ENCODE peak calls at places on chromosomes 11 and 22, in eight cellular contexts. G is OCI-LY7, R is GM12864, C is fibroblast of the aortic adventitia, D is neural progenitor cell, Q is AG10803, O is heart right ventricle, I is HL-60. T is an unnamed sample.

GRCh38 chr11:92929168-92930053 is 40.0 kb upstream of the MTNR1B start:
- DNase-seq in G (no peak), R (no peak), C (no peak), D (no peak), Q (peak), O (no peak), I (no peak), T (no peak)

GRCh38 chr11:72228229-72228843 is 3.8 kb downstream of the INPPL1 start:
- DNase-seq in G (no peak), R (no peak), C (peak), D (no peak), Q (no peak), O (no peak), I (no peak), T (no peak)

GRCh38 chr22:35152316-35152715 is 86.4 kb downstream of the ISX start:
- DNase-seq in G (no peak), R (no peak), C (no peak), D (no peak), Q (no peak), O (no peak), I (no peak), T (no peak)

GRCh38 chr11:94968334-94968958 is 4.9 kb downstream of the CWC15 start:
- DNase-seq in G (peak), R (no peak), C (peak), D (no peak), Q (peak), O (no peak), I (peak), T (no peak)

GRCh38 chr11:65288706-65289536 is 25.7 kb upstream of the CDC42EP2 start:
- DNase-seq in G (no peak), R (no peak), C (no peak), D (no peak), Q (peak), O (peak), I (no peak), T (no peak)

GRCh38 chr22:24053481-24054226 is 42.5 kb downstream of the CABIN1 start:
- DNase-seq in G (peak), R (no peak), C (no peak), D (no peak), Q (no peak), O (no peak), I (peak), T (peak)

GRCh38 chr11:78318733-78319132 is 98.9 kb downstream of the GAB2 start:
- DNase-seq in G (no peak), R (no peak), C (no peak), D (peak), Q (peak), O (no peak), I (no peak), T (no peak)

GRCh38 chr11:45929486-45930030 is 7.1 kb downstream of the LARGE2 start:
- DNase-seq in G (no peak), R (no peak), C (no peak), D (no peak), Q (no peak), O (no peak), I (no peak), T (peak)

GRCh38 chr11:132028380-132029240 is 658.2 kb downstream of the NTM start:
- DNase-seq in G (peak), R (no peak), C (peak), D (peak), Q (peak), O (no peak), I (peak), T (no peak)

GRCh38 chr11:86066606-86067229 is 2.2 kb downstream of the PICALM start:
- DNase-seq in G (no peak), R (no peak), C (no peak), D (no peak), Q (no peak), O (no peak), I (no peak), T (no peak)

GRCh38 chr11:126544311-126545056 is 189.0 kb downstream of the ST3GAL4 start:
- DNase-seq in G (no peak), R (no peak), C (peak), D (peak), Q (peak), O (no peak), I (no peak), T (no peak)

GRCh38 chr11:115550291-115551059 is 46.3 kb upstream of the CADM1 start:
- DNase-seq in G (no peak), R (no peak), C (no peak), D (no peak), Q (no peak), O (no peak), I (no peak), T (no peak)

GRCh38 chr11:117730256-117730800 is 66.7 kb downstream of the DSCAML1 start:
- DNase-seq in G (no peak), R (no peak), C (no peak), D (no peak), Q (no peak), O (no peak), I (no peak), T (no peak)

GRCh38 chr11:27423125-27423524 is 49.5 kb downstream of the LGR4 start:
- DNase-seq in G (no peak), R (no peak), C (peak), D (peak), Q (peak), O (peak), I (peak), T (no peak)

GRCh38 chr22:49807780-49808708 is 19.6 kb downstream of the BRD1 start:
- DNase-seq in G (no peak), R (no peak), C (peak), D (no peak), Q (no peak), O (no peak), I (no peak), T (no peak)

DNA sequence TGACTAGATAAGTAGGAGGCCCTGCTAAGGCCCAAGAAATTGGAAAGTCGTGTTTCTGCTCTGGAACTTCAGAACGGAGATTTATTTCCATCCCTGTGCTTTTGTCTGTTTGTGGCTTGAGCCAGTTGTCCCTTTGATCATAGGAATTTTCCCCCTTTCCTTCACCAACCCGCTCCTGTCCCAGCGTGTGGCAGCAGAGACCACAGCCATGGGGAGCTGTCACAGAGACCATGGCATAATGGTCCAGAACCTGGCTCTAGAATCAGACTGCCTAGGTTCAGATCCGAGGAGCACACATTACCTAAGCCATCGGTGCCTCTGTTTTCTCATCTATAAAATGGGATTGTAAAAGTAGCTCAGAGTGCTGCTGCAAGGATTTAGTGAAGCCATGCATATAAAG is 128.1 kb downstream of the GALNT18 start:
- DNase-seq in G (no peak), R (no peak), C (no peak), D (no peak), Q (no peak), O (no peak), I (no peak), T (no peak)
- TF ChIP-seq CTCF in G (no peak), R (no peak), C (no peak), D (no peak), Q (no peak), O (no peak), I (no peak), T (no peak)

GRCh38 chr11:83629775-83630174 is 343.6 kb upstream of the CCDC90B start:
- DNase-seq in G (no peak), R (no peak), C (no peak), D (no peak), Q (no peak), O (no peak), I (no peak), T (no peak)
- H3K4me3 ChIP-seq in G (no peak), R (no peak), C (no peak), D (no peak), Q (no peak), O (no peak), I (no peak), T (no peak)

GRCh38 chr22:38017272-38017920 is 33.0 kb upstream of the SOX10 start:
- DNase-seq in G (no peak), R (no peak), C (peak), D (no peak), Q (peak), O (peak), I (no peak), T (no peak)
- TF ChIP-seq CTCF in G (no peak), R (no peak), C (peak), D (no peak), Q (no peak), O (no peak), I (no peak), T (no peak)

DNA sequence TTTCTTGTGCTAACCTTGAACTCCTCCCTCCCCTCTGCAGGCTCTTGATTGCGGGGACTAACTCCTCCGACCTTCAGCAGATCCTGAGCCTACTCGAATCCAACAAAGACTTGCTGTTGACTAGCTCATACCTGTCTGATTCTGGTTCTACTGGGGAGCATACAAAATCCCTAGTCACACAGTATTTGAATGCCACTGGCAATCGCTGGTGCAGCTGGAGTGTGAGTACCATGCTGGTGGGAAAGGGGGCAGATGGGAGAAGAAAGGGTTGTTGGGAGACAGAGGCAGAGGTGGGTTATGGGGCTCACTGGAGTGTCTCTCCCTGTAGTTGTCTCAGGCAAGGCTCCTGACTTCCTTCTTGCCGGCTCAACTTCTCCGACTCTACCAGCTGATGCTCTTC is 4.4 kb downstream of the SLC3A2 start:
- DNase-seq in G (no peak), R (no peak), C (no peak), D (no peak), Q (no peak), O (no peak), I (no peak), T (no peak)
- H3K4me3 ChIP-seq in G (no peak), R (no peak), C (peak), D (no peak), Q (peak), O (no peak), I (no peak), T (no peak)

DNA sequence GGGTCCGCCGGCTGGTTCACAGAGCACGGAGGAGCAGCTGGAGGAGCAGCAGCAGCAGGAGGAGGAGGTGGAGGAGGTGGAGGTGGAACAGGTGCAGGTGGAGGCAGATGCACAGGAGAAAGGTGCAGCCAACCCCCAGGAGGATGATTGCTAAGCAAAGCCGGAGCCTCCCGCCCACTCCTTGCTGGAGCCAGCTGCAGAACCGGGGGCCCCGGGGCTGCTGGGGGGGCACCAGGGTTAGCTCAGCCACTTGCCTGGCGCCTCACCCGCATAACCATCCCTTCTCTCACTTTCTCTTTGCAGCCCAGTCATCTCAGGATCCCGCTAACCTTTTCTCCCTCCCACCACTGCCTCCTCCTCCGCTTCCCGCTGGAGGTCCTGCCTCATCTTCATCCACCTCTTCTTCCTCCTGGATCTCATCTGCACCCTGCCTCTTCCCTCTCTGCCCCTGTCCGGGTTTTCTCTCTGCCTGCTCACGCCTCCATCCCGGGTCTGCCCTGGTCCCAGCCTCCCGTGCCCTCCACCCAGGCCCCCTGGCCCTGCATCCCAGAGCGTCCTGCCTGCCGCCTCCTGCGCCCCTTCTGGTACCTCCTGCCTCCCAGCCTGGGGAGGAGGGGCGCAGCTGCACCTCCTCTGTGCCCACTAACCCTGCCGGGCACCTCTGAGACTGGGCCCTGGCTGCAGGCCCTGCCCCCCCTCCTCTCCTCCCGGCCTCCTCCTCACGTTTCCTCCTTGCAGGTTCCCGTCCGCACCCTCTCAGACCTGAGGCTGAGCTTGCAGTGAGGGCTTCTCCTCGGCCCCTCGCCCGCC is 9.5 kb downstream of the KCTD17 start:
- DNase-seq in G (no peak), R (no peak), C (no peak), D (no peak), Q (no peak), O (peak), I (no peak), T (peak)
- TF ChIP-seq CTCF in G (no peak), R (no peak), C (no peak), D (no peak), Q (no peak), O (no peak), I (no peak), T (no peak)

DNA sequence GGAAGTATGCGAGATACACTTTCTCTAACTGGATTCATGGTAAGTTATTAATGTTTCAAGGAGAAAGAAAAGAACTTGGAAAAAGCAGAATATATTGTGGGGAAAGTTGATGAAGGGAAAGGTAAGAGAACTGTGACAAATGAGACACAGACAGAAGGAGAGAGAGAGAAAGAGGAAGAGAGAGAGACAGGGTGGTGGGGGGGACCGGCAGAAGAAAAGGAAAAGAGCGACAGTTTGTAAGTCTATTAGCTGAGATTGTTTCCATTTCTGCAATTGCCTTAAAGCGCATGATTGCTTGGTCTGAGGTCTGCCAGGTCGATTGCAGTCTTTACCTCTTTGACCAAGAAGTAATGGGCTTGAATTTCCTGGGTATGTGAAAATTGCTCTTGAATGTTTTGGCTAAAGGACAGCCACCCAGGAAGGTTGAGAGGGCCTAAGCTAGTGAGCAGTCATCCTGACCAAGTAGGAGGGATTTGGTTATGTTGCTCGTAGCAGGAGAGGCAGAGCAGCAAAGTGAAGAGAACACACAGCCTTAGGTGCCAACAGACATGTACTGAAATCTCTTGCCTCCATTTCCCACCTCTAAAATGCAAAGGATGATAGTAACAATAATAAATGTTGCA is 23.6 kb upstream of the TMA7B start:
- DNase-seq in G (no peak), R (no peak), C (no peak), D (no peak), Q (no peak), O (no peak), I (no peak), T (no peak)
- H3K4me3 ChIP-seq in G (no peak), R (no peak), C (no peak), D (no peak), Q (no peak), O (no peak), I (no peak), T (no peak)